ENCODE peak calls at places on chromosomes 5 and 9, in four cellular contexts. M is GM13977, D is OCI-LY7, G is tibial artery. A is an unnamed sample.

GRCh38 chr9:124780060-124780756 is 3.3 kb downstream of the OLFML2A start:
- DNase-seq in M (peak), D (no peak), G (peak), A (no peak)

GRCh38 chr5:13081116-13081515 is 863.4 kb downstream of the DNAH5 start:
- DNase-seq in M (no peak), D (no peak), G (no peak), A (no peak)

GRCh38 chr9:136854842-136855460 is 2.8 kb downstream of the MAMDC4 start:
- DNase-seq in M (no peak), D (no peak), G (peak), A (no peak)

GRCh38 chr9:114000063-114000454 is 78.0 kb downstream of the AMBP start:
- DNase-seq in M (no peak), D (no peak), G (no peak), A (no peak)

GRCh38 chr9:7454490-7455110 is 345.0 kb downstream of the DMAC1 start:
- DNase-seq in M (no peak), D (no peak), G (no peak), A (no peak)

GRCh38 chr5:177351392-177352329 is at the start of gene LMAN2:
- DNase-seq in M (peak), D (peak), G (peak), A (peak)

GRCh38 chr5:170681013-170681433 is 102.5 kb upstream of the GABRP start:
- DNase-seq in M (peak), D (no peak), G (no peak), A (peak)

GRCh38 chr5:68478306-68479091 is 262.9 kb downstream of the PIK3R1 start:
- DNase-seq in M (no peak), D (no peak), G (no peak), A (no peak)